ENCODE peak calls at places on chromosomes 6 and 20, in four cellular contexts. S, T, A and Q are unnamed samples.

GRCh38 chr6:132392292-132392691 is 9.0 kb downstream of the MOXD1 start:
- DNase-seq in S (no peak), T (no peak), A (no peak), Q (no peak)

GRCh38 chr6:36599791-36600209 is 5.6 kb downstream of the SRSF3 start:
- DNase-seq in S (peak; percentile 55), T (peak; percentile 65), A (peak; percentile 80), Q (peak; percentile 47)

GRCh38 chr6:39084506-39084905 is 30.5 kb downstream of the SAYSD1 start:
- DNase-seq in S (no peak), T (peak; percentile 78), A (no peak), Q (peak; percentile 22)

GRCh38 chr6:4804095-4804494 is 27.9 kb downstream of the CDYL start:
- DNase-seq in S (no peak), T (no peak), A (no peak), Q (no peak)

GRCh38 chr6:123962508-123962907 is 158.8 kb downstream of the NKAIN2 start:
- DNase-seq in S (peak; percentile 73), T (no peak), A (no peak), Q (no peak)

GRCh38 chr6:90295854-90296345 is 743 bp downstream of the BACH2 start:
- DNase-seq in S (no peak), T (peak; percentile 80), A (peak; percentile 87), Q (peak; percentile 85)

GRCh38 chr20:4674672-4675071 is 47.0 kb upstream of the PRND start:
- DNase-seq in S (no peak), T (no peak), A (no peak), Q (no peak)

GRCh38 chr20:47677314-47678129 is 107.8 kb downstream of the SULF2 start:
- DNase-seq in S (peak; percentile 45), T (peak; percentile 54), A (no peak), Q (peak; percentile 94)

GRCh38 chr20:57698191-57698866 is 11.5 kb downstream of the PMEPA1 start:
- DNase-seq in S (peak; percentile 98), T (no peak), A (no peak), Q (no peak)

GRCh38 chr20:8152847-8153246 is 20.8 kb downstream of the PLCB1 start:
- DNase-seq in S (no peak), T (no peak), A (no peak), Q (no peak)

GRCh38 chr20:48348022-48348421 is 479.8 kb downstream of the PREX1 start:
- DNase-seq in S (no peak), T (no peak), A (no peak), Q (no peak)

GRCh38 chr20:21156266-21156665 is 30.4 kb downstream of the KIZ start:
- DNase-seq in S (no peak), T (no peak), A (no peak), Q (no peak)

GRCh38 chr20:50475879-50476292 is 34.3 kb upstream of the PTPN1 start:
- DNase-seq in S (peak; percentile 81), T (no peak), A (no peak), Q (no peak)

GRCh38 chr6:73121421-73121993 is 103.8 kb downstream of the KHDC1L start:
- DNase-seq in S (no peak), T (no peak), A (no peak), Q (no peak)

GRCh38 chr6:25401711-25402110 is 122.5 kb downstream of the CARMIL1 start:
- DNase-seq in S (no peak), T (no peak), A (no peak), Q (no peak)

GRCh38 chr6:53794073-53794719 is 609 bp upstream of the LRRC1 start:
- DNase-seq in S (peak; percentile 87), T (peak; percentile 87), A (peak; percentile 88), Q (peak; percentile 72)

GRCh38 chr6:32370510-32370909 is 1.2 kb downstream of the TSBP1 start:
- DNase-seq in S (no peak), T (no peak), A (no peak), Q (no peak)

GRCh38 chr6:16690244-16691142 is 70.8 kb downstream of the ATXN1 start:
- DNase-seq in S (no peak), T (no peak), A (no peak), Q (no peak)

GRCh38 chr6:142079130-142079529 is 53.6 kb upstream of the GJE1 start:
- DNase-seq in S (no peak), T (no peak), A (no peak), Q (no peak)

GRCh38 chr20:34968020-34968775 is 12.5 kb downstream of the MYH7B start:
- DNase-seq in S (no peak), T (no peak), A (peak; percentile 5), Q (no peak)

GRCh38 chr20:59007758-59008511 is 881 bp upstream of the CTSZ start:
- DNase-seq in S (no peak), T (peak; percentile 80), A (peak; percentile 75), Q (no peak)

GRCh38 chr6:10393544-10394225 is 21.2 kb downstream of the TFAP2A start:
- DNase-seq in S (no peak), T (no peak), A (no peak), Q (no peak)

GRCh38 chr20:51400051-51400926 is 142.2 kb downstream of the NFATC2 start:
- DNase-seq in S (peak; percentile 61), T (no peak), A (no peak), Q (no peak)

GRCh38 chr6:169962604-169963469 is 211.4 kb downstream of the ERMARD start:
- DNase-seq in S (no peak), T (peak; percentile 52), A (peak; percentile 67), Q (peak; percentile 66)

GRCh38 chr6:22512716-22513452 is 56.5 kb upstream of the HDGFL1 start:
- DNase-seq in S (no peak), T (no peak), A (no peak), Q (no peak)

GRCh38 chr6:138514860-138515540 is 15.7 kb upstream of the NHSL1 start:
- DNase-seq in S (no peak), T (no peak), A (no peak), Q (no peak)

GRCh38 chr20:58847483-58847882 is 3.2 kb downstream of the GNAS-AS1 start:
- DNase-seq in S (no peak), T (no peak), A (no peak), Q (no peak)

GRCh38 chr6:39309942-39310531 is 4.2 kb downstream of the KCNK17 start:
- DNase-seq in S (peak; percentile 82), T (peak; percentile 78), A (peak; percentile 89), Q (peak; percentile 92)

GRCh38 chr6:117540670-117541069 is 58.2 kb downstream of the DCBLD1 start:
- DNase-seq in S (no peak), T (no peak), A (no peak), Q (no peak)

GRCh38 chr6:157962601-157963084 is 19.0 kb upstream of the SYNJ2 start:
- DNase-seq in S (no peak), T (no peak), A (no peak), Q (no peak)

GRCh38 chr6:158958504-158959386 is 41.3 kb downstream of the RSPH3 start:
- DNase-seq in S (peak; percentile 80), T (no peak), A (no peak), Q (no peak)

GRCh38 chr6:18022398-18023231 is 35.2 kb upstream of the KIF13A start:
- DNase-seq in S (no peak), T (no peak), A (no peak), Q (peak; percentile 85)

GRCh38 chr6:131819507-131820228 is 11.8 kb downstream of the ENPP1 start:
- DNase-seq in S (no peak), T (no peak), A (no peak), Q (no peak)

GRCh38 chr20:43849496-43850197 is 65.0 kb upstream of the TOX2 start:
- DNase-seq in S (no peak), T (no peak), A (no peak), Q (peak; percentile 38)

GRCh38 chr20:43963233-43963632 is 48.6 kb downstream of the TOX2 start:
- DNase-seq in S (peak; percentile 49), T (peak; percentile 45), A (peak; percentile 28), Q (no peak)

GRCh38 chr6:1424306-1424927 is 35.0 kb downstream of the FOXF2 start:
- DNase-seq in S (peak; percentile 54), T (no peak), A (no peak), Q (peak; percentile 80)

GRCh38 chr6:110628330-110628729 is 151.9 kb upstream of the SLC22A16 start:
- DNase-seq in S (no peak), T (no peak), A (no peak), Q (no peak)

GRCh38 chr20:47610247-47610944 is 108.7 kb downstream of the NCOA3 start:
- DNase-seq in S (peak; percentile 52), T (no peak), A (no peak), Q (no peak)

GRCh38 chr6:74899416-74899815 is 306.4 kb downstream of the COL12A1 start:
- DNase-seq in S (no peak), T (no peak), A (no peak), Q (no peak)

GRCh38 chr20:20036756-20037155 is 15.5 kb downstream of the CRNKL1 start:
- DNase-seq in S (no peak), T (no peak), A (no peak), Q (no peak)
- H3K36me3 ChIP-seq in S (peaks cover 22% of the 10 kb centered on the region), T (peaks cover 75% of the 10 kb centered on the region), A (peaks cover 9% of the 10 kb centered on the region), Q (peaks cover 27% of the 10 kb centered on the region)

GRCh38 chr20:2799271-2799670 is 1.2 kb downstream of the CPXM1 start:
- DNase-seq in S (no peak), T (no peak), A (no peak), Q (no peak)
- H3K4me3 ChIP-seq in S (no peak overlapping the region), T (peak overlapping the region; percentile 27), A (no peak overlapping the region), Q (peak overlapping the region; percentile 95)

GRCh38 chr6:20370801-20371200 is 30.9 kb upstream of the E2F3 start:
- DNase-seq in S (no peak), T (no peak), A (no peak), Q (no peak)
- H3K36me3 ChIP-seq in S (no peaks in the 10 kb centered on the region), T (no peaks in the 10 kb centered on the region), A (no peaks in the 10 kb centered on the region), Q (no peaks in the 10 kb centered on the region)

DNA sequence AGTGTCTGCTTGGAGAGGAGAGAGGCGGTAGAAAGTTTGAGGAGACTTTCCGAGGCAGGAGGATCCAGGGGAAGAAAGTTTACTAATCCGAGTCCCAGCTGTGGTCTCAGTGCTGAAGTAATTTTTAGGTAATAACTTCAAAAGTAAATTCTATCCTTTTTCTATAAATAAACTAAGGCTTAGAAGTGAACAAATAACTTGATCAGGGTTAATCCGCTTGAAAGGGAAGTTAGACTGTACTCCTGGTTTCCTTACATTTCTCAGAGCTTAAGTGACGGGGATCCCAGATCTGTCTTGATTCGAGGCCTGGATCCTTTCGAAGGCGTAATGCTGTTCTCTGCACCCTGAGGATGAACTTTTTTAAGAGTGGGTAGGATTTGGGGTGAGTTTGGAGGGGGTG is 2.6 kb downstream of the STK35 start:
- DNase-seq in S (no peak), T (no peak), A (no peak), Q (no peak)
- H3K4me3 ChIP-seq in S (no peak overlapping the region), T (peak overlapping the region; percentile 98), A (peak overlapping the region; percentile 52), Q (no peak overlapping the region)

GRCh38 chr20:1150968-1151367 is 32.6 kb downstream of the PSMF1 start:
- DNase-seq in S (no peak), T (no peak), A (no peak), Q (no peak)

GRCh38 chr20:1150218-1150617 is 31.8 kb downstream of the PSMF1 start:
- DNase-seq in S (peak; percentile 57), T (no peak), A (no peak), Q (no peak)

GRCh38 chr20:1144401-1145172 is 26.2 kb downstream of the PSMF1 start:
- DNase-seq in S (no peak), T (no peak), A (no peak), Q (no peak)

GRCh38 chr20:1146957-1147356 is 28.6 kb downstream of the PSMF1 start:
- DNase-seq in S (no peak), T (no peak), A (no peak), Q (no peak)
- H3K36me3 ChIP-seq in S (peaks cover 7% of the 10 kb centered on the region), T (peaks cover 14% of the 10 kb centered on the region), A (peaks cover 5% of the 10 kb centered on the region), Q (peaks cover 9% of the 10 kb centered on the region)

GRCh38 chr20:45416917-45417316 is 976 bp downstream of the PIGT start:
- DNase-seq in S (no peak), T (no peak), A (no peak), Q (no peak)
- H3K4me3 ChIP-seq in S (peak overlapping the region; percentile 79), T (peak overlapping the region; percentile 96), A (no peak overlapping the region), Q (no peak overlapping the region)

GRCh38 chr6:43784049-43784855 is 14.2 kb downstream of the VEGFA start:
- DNase-seq in S (no peak), T (no peak), A (no peak), Q (no peak)
- H3K36me3 ChIP-seq in S (no peaks in the 10 kb centered on the region), T (peaks cover 16% of the 10 kb centered on the region), A (peaks cover 2% of the 10 kb centered on the region), Q (peaks cover 35% of the 10 kb centered on the region)